ENCODE peak calls at places on chromosomes 2 and 18, in four cellular contexts. One of them, this sample, is unnamed.

GRCh38 chr2:174026122-174026845 is 61.1 kb upstream of the SP3 start:
- DNase-seq in heart left ventricle: no peak
- DNase-seq in mesothelial cell of epicardium: peak; percentile 47
- DNase-seq in fibroblast of pulmonary artery: peak; percentile 82
- DNase-seq in this sample: no peak

GRCh38 chr2:37629529-37629928 is 41.9 kb downstream of the CDC42EP3 start:
- DNase-seq in heart left ventricle: no peak
- DNase-seq in mesothelial cell of epicardium: no peak
- DNase-seq in fibroblast of pulmonary artery: no peak
- DNase-seq in this sample: no peak

GRCh38 chr2:162153608-162154224 is 1.7 kb upstream of the GCG start:
- DNase-seq in heart left ventricle: no peak
- DNase-seq in mesothelial cell of epicardium: peak; percentile 51
- DNase-seq in fibroblast of pulmonary artery: peak; percentile 65
- DNase-seq in this sample: peak; percentile 47

GRCh38 chr2:37641582-37642111 is 29.8 kb downstream of the CDC42EP3 start:
- DNase-seq in heart left ventricle: no peak
- DNase-seq in mesothelial cell of epicardium: no peak
- DNase-seq in fibroblast of pulmonary artery: no peak
- DNase-seq in this sample: no peak

GRCh38 chr18:22166070-22166972 is 3.1 kb upstream of the GATA6 start:
- DNase-seq in heart left ventricle: peak; percentile 80
- DNase-seq in mesothelial cell of epicardium: peak; percentile 66
- DNase-seq in fibroblast of pulmonary artery: peak; percentile 61
- DNase-seq in this sample: no peak

GRCh38 chr2:144460981-144461766 is 58.7 kb downstream of the ZEB2 start:
- DNase-seq in heart left ventricle: no peak
- DNase-seq in mesothelial cell of epicardium: no peak
- DNase-seq in fibroblast of pulmonary artery: peak; percentile 90
- DNase-seq in this sample: no peak

GRCh38 chr2:163465440-163465839 is 270.4 kb downstream of the FIGN start:
- DNase-seq in heart left ventricle: no peak
- DNase-seq in mesothelial cell of epicardium: no peak
- DNase-seq in fibroblast of pulmonary artery: peak; percentile 5
- DNase-seq in this sample: no peak

GRCh38 chr18:28124239-28125029 is 52.5 kb downstream of the CDH2 start:
- DNase-seq in heart left ventricle: no peak
- DNase-seq in mesothelial cell of epicardium: no peak
- DNase-seq in fibroblast of pulmonary artery: peak; percentile 61
- DNase-seq in this sample: no peak

GRCh38 chr2:179268277-179268935 is 3.8 kb upstream of the SESTD1 start:
- DNase-seq in heart left ventricle: no peak
- DNase-seq in mesothelial cell of epicardium: no peak
- DNase-seq in fibroblast of pulmonary artery: peak; percentile 70
- DNase-seq in this sample: peak; percentile 37

GRCh38 chr2:145158051-145158586 is 638.2 kb upstream of the ZEB2 start:
- DNase-seq in heart left ventricle: peak; percentile 57
- DNase-seq in mesothelial cell of epicardium: no peak
- DNase-seq in fibroblast of pulmonary artery: peak; percentile 98
- DNase-seq in this sample: no peak

GRCh38 chr2:26172866-26173595 is at the start of gene GAREM2:
- DNase-seq in heart left ventricle: no peak
- DNase-seq in mesothelial cell of epicardium: peak; percentile 41
- DNase-seq in fibroblast of pulmonary artery: no peak
- DNase-seq in this sample: peak; percentile 68

GRCh38 chr2:237593036-237593435 is 2.5 kb upstream of the RAB17 start:
- DNase-seq in heart left ventricle: no peak
- DNase-seq in mesothelial cell of epicardium: no peak
- DNase-seq in fibroblast of pulmonary artery: no peak
- DNase-seq in this sample: no peak

GRCh38 chr2:897091-897490 is 53.6 kb upstream of the SNTG2 start:
- DNase-seq in heart left ventricle: no peak
- DNase-seq in mesothelial cell of epicardium: no peak
- DNase-seq in fibroblast of pulmonary artery: no peak
- DNase-seq in this sample: no peak

GRCh38 chr2:221518937-221519635 is 53.0 kb downstream of the EPHA4 start:
- DNase-seq in heart left ventricle: no peak
- DNase-seq in mesothelial cell of epicardium: no peak
- DNase-seq in fibroblast of pulmonary artery: no peak
- DNase-seq in this sample: no peak

GRCh38 chr18:42564761-42565160 is 550.7 kb downstream of the RIT2 start:
- DNase-seq in heart left ventricle: no peak
- DNase-seq in mesothelial cell of epicardium: no peak
- DNase-seq in fibroblast of pulmonary artery: no peak
- DNase-seq in this sample: no peak

GRCh38 chr2:38601463-38602135 is 1.1 kb downstream of the HNRNPLL start:
- DNase-seq in heart left ventricle: no peak
- DNase-seq in mesothelial cell of epicardium: no peak
- DNase-seq in fibroblast of pulmonary artery: peak; percentile 57
- DNase-seq in this sample: no peak

GRCh38 chr18:68402784-68403183 is 312.1 kb downstream of the TMX3 start:
- DNase-seq in heart left ventricle: no peak
- DNase-seq in mesothelial cell of epicardium: no peak
- DNase-seq in fibroblast of pulmonary artery: no peak
- DNase-seq in this sample: no peak

GRCh38 chr2:218399391-218400166 is at the start of gene CTDSP1:
- DNase-seq in heart left ventricle: peak; percentile 98
- DNase-seq in mesothelial cell of epicardium: peak; percentile 89
- DNase-seq in fibroblast of pulmonary artery: peak; percentile 98
- DNase-seq in this sample: peak; percentile 95

DNA sequence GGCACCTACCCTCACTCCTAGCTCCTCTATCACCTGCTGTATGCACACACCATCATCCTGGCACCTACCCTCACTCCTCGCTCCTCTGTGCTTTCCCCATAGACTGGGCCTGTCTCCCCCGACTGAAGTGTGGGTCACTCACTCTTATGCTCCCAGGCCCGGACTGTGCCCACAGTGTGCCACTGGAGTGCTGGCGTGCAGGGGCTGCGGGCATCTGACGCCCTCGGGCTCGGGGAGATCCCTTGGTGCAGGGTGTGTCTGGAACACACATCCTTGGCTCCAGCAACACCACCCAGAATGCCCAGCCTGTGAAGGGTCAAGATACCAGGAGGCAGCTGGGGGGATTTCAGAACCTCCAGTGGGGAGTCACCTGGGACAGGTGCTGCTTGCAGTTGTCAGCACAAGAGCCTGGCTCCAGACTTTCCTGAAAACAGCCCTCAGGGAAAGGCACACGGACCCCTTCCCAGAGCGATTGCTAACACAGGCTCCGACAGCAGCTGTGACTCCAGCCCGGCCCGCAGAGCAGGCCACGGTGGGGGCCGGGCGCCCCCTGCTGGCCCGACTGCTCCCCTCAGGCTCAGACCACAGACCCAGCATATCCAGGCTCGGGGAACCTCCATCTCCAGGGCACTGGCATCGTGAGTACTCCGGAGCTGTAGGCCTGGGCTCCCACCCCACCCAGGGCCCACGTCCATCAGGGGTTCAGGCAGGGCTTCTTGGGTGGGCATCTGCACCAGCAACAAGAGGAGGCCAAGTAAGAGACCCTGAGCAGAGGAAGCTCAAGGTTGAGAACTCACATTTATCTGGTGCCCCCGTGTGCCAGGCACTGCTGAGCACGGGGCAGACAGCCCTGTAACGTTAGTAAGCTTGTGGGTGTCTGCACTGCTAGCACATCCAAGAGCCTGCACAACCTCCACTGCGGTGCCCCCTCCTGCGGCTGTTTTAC is 8.6 kb downstream of the HS1BP3 start:
- DNase-seq in heart left ventricle: peak; percentile 89
- DNase-seq in mesothelial cell of epicardium: peak; percentile 83
- DNase-seq in fibroblast of pulmonary artery: peak; percentile 71
- DNase-seq in this sample: peak; percentile 91
- TF ChIP-seq CTCF in heart left ventricle: peak; percentile 94
- TF ChIP-seq CTCF in mesothelial cell of epicardium: peak; percentile 93
- TF ChIP-seq CTCF in fibroblast of pulmonary artery: peak; percentile 90
- TF ChIP-seq CTCF in this sample: peak; percentile 97

DNA sequence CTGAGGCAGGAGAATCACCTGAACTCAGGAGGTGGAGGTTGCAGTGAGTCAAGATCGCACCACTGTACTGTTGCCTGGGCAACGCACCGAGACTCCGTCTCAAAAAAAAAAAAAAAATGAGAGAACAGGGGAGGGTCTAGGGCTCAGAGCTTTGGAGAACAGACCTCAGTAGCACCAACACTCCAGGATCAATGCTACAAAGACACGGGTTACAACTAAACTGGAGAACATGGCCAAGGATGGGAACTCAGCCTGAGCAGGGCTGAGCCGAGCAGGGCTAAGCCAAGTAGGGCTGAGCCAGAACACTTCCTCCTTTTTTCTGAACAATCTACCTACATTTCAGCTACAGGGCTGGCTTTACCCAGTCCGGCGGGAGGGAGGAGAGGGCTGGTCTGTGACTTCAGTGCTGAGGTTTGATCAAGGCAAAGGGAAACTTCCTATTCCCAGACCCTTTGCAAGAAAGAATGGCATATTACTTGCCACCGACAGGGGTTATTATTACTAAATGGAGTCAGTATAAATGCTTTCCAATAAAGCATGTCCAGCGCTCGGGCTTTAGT is 2.9 kb upstream of the CASP8 start:
- DNase-seq in heart left ventricle: peak; percentile 65
- DNase-seq in mesothelial cell of epicardium: no peak
- DNase-seq in fibroblast of pulmonary artery: no peak
- DNase-seq in this sample: peak; percentile 47
- TF ChIP-seq CTCF in heart left ventricle: no peak
- TF ChIP-seq CTCF in mesothelial cell of epicardium: peak; percentile 41
- TF ChIP-seq CTCF in fibroblast of pulmonary artery: no peak
- TF ChIP-seq CTCF in this sample: no peak

GRCh38 chr2:212858496-212858895 is 292.9 kb downstream of the IKZF2 start:
- DNase-seq in heart left ventricle: no peak
- DNase-seq in mesothelial cell of epicardium: no peak
- DNase-seq in fibroblast of pulmonary artery: no peak
- DNase-seq in this sample: no peak

GRCh38 chr2:212864186-212864585 is 287.2 kb downstream of the IKZF2 start:
- DNase-seq in heart left ventricle: no peak
- DNase-seq in mesothelial cell of epicardium: no peak
- DNase-seq in fibroblast of pulmonary artery: no peak
- DNase-seq in this sample: no peak

DNA sequence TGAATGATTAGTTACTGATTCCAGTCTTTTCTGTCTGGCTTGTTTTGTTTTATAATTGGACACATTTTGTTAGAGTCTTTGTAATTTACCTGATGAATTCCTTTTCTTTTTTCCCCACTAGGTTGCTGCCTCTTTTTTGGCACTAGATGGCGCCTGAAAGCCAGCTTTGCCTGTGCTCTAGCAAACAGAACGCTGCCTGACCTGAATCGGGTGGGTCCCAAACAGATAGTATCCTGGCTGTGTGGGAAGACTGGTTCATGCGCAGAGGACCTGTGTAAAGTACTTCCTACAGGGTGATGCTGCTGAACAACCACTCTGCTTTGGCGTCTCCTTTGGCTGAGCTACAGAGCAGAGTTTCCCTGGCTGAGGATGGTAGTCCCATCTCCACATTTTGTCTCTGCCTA is 288.2 kb downstream of the IKZF2 start:
- DNase-seq in heart left ventricle: no peak
- DNase-seq in mesothelial cell of epicardium: no peak
- DNase-seq in fibroblast of pulmonary artery: peak; percentile 44
- DNase-seq in this sample: no peak
- TF ChIP-seq CTCF in heart left ventricle: peak; percentile 27
- TF ChIP-seq CTCF in mesothelial cell of epicardium: no peak
- TF ChIP-seq CTCF in fibroblast of pulmonary artery: peak; percentile 48
- TF ChIP-seq CTCF in this sample: peak; percentile 53

GRCh38 chr18:3468066-3468705 is 18.2 kb downstream of the TGIF1 start:
- DNase-seq in heart left ventricle: no peak
- DNase-seq in mesothelial cell of epicardium: no peak
- DNase-seq in fibroblast of pulmonary artery: no peak
- DNase-seq in this sample: no peak
- TF ChIP-seq CTCF in heart left ventricle: no peak
- TF ChIP-seq CTCF in mesothelial cell of epicardium: no peak
- TF ChIP-seq CTCF in fibroblast of pulmonary artery: no peak
- TF ChIP-seq CTCF in this sample: no peak

DNA sequence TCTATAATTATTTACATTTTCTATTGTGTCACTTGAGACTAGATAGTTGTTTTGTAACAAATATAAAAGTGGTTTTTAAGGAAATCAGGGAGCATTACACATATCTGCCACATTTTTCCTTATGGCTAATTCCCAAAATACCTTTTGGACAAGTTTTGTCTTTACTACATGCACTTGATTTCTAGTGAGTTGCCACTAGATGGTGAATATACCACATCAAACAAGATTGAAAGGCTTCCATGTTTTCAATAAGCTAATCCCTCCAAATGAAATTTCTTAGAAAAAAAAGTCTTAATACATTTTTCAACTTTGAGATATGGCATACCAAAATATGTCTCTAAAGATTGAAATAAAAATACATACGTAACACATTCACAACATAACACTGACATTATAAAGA is 9.1 kb upstream of the HIBCH start:
- DNase-seq in heart left ventricle: no peak
- DNase-seq in mesothelial cell of epicardium: no peak
- DNase-seq in fibroblast of pulmonary artery: peak; percentile 49
- DNase-seq in this sample: no peak
- TF ChIP-seq CTCF in heart left ventricle: peak; percentile 29
- TF ChIP-seq CTCF in mesothelial cell of epicardium: no peak
- TF ChIP-seq CTCF in fibroblast of pulmonary artery: peak; percentile 33
- TF ChIP-seq CTCF in this sample: no peak

DNA sequence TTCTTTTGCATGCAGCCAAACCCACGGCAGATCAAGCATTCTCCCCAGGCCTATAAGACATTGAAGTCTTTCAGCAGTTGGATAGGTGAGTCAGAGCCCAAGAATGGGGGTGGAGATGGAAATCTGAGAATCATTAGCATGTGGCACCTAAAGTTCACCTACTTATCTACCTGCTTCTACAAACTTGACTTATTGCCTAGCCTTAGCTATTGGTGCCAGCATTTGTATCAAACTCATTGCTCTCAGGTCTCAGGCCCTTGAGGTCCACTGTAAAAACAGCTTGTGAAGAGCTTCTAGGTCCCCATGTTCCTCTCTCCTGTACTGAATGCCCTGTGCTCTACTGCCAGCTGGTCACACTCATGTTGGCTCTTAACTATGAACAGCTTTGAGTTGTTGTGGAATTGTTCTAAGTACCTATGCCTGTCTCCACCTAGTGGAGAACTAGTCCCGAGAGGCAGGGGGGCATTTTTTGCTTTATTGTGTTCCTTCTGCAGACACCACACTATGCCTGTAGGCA is 278.4 kb upstream of the SPRED2 start:
- DNase-seq in heart left ventricle: no peak
- DNase-seq in mesothelial cell of epicardium: no peak
- DNase-seq in fibroblast of pulmonary artery: peak; percentile 8
- DNase-seq in this sample: peak; percentile 19
- TF ChIP-seq CTCF in heart left ventricle: peak; percentile 6
- TF ChIP-seq CTCF in mesothelial cell of epicardium: no peak
- TF ChIP-seq CTCF in fibroblast of pulmonary artery: peak; percentile 27
- TF ChIP-seq CTCF in this sample: peak; percentile 47